ENCODE peak calls at places on chromosomes 11 and 22, in nine cellular contexts. Y is kidney glomerular epithelial cell, K is GM10248, T is mucosa of descending colon, Z is SK-MEL-5, X is HT-29, W is IMR-90, H is AG04450, E is T1000. L is an unnamed sample.

GRCh38 chr11:65288706-65289536 is 25.7 kb upstream of the CDC42EP2 start:
- DNase-seq in Z (no peak), K (no peak), X (no peak), H (no peak), T (no peak), E (no peak), W (no peak), Y (no peak), L (no peak)

GRCh38 chr22:37244114-37244921 is at the start of gene RAC2:
- DNase-seq in Z (no peak), E (no peak), K (peak), Y (peak), H (no peak), W (peak), T (peak), X (peak), L (peak)

GRCh38 chr22:33888821-33889220 is 31.5 kb downstream of the LARGE1 start:
- DNase-seq in Z (no peak), Y (no peak), X (no peak), W (no peak), H (no peak), E (no peak), K (no peak), T (no peak), L (no peak)

GRCh38 chr22:23526588-23527315 is 53.3 kb downstream of the IGLL1 start:
- DNase-seq in Z (no peak), Y (no peak), X (no peak), E (no peak), K (no peak), T (no peak), W (no peak), H (no peak), L (no peak)

GRCh38 chr11:69575296-69576068 is 65.5 kb upstream of the CCND1 start:
- DNase-seq in X (no peak), T (no peak), K (no peak), Y (no peak), W (no peak), E (no peak), Z (no peak), H (no peak), L (no peak)

GRCh38 chr11:102523887-102524286 is 6.7 kb downstream of the MMP7 start:
- DNase-seq in X (no peak), W (no peak), T (no peak), Z (no peak), E (no peak), H (no peak), K (no peak), Y (no peak), L (no peak)

GRCh38 chr11:69911310-69912160 is 92.3 kb upstream of the FGF3 start:
- DNase-seq in Y (no peak), W (no peak), K (no peak), H (no peak), T (no peak), Z (no peak), E (no peak), X (no peak), L (no peak)

GRCh38 chr11:1844221-1845094 is 5.7 kb downstream of the TNNI2 start:
- DNase-seq in W (no peak), T (peak), K (no peak), Y (peak), X (no peak), H (no peak), Z (no peak), E (no peak), L (no peak)

GRCh38 chr11:16612801-16613400 is 125.5 kb upstream of the C11orf58 start:
- DNase-seq in Z (peak), K (peak), T (no peak), E (no peak), Y (peak), X (peak), W (peak), H (no peak), L (no peak)

GRCh38 chr22:25448435-25449051 is 115.9 kb upstream of the GRK3 start:
- DNase-seq in H (no peak), Z (no peak), W (peak), Y (no peak), E (no peak), T (peak), K (peak), X (no peak), L (no peak)

GRCh38 chr11:1598816-1599215 is 722 bp upstream of the KRTAP5-2 start:
- DNase-seq in Z (peak), X (no peak), E (no peak), Y (no peak), K (no peak), W (no peak), H (no peak), T (no peak), L (peak)

GRCh38 chr11:16158426-16158994 is 197.8 kb downstream of the SOX6 start:
- DNase-seq in W (no peak), H (no peak), Z (no peak), K (no peak), X (no peak), T (no peak), E (no peak), Y (no peak), L (no peak)

GRCh38 chr11:43992834-43993637 is 50.6 kb downstream of the C11orf96 start:
- DNase-seq in E (no peak), W (peak), Y (no peak), X (no peak), Z (no peak), H (no peak), K (no peak), T (no peak), L (no peak)

L was measured in PC-9.